ENCODE peak calls at places on chromosomes 5 and 9, in seven cellular contexts. One of them, this sample, is unnamed.

GRCh38 chr5:108884736-108885135 is 137.0 kb downstream of the FER start:
- DNase-seq in prostate gland: no peak
- DNase-seq in ovary: no peak
- DNase-seq in fibroblast of lung: peak; percentile 84
- DNase-seq in mesendoderm: peak; percentile 27
- DNase-seq in MM.1S: no peak
- DNase-seq in A549: peak; percentile 5
- DNase-seq in this sample: no peak

GRCh38 chr5:132315529-132316067 is 21.4 kb downstream of the SLC22A4 start:
- DNase-seq in prostate gland: no peak
- DNase-seq in ovary: no peak
- DNase-seq in fibroblast of lung: no peak
- DNase-seq in mesendoderm: peak; percentile 27
- DNase-seq in MM.1S: no peak
- DNase-seq in A549: no peak
- DNase-seq in this sample: no peak

GRCh38 chr9:27203783-27204182 is 93.2 kb downstream of the EQTN start:
- DNase-seq in prostate gland: no peak
- DNase-seq in ovary: no peak
- DNase-seq in fibroblast of lung: peak; percentile 47
- DNase-seq in mesendoderm: no peak
- DNase-seq in MM.1S: no peak
- DNase-seq in A549: no peak
- DNase-seq in this sample: no peak

GRCh38 chr5:107376546-107377276 is 294.0 kb downstream of the EFNA5 start:
- DNase-seq in prostate gland: no peak
- DNase-seq in ovary: no peak
- DNase-seq in fibroblast of lung: peak; percentile 78
- DNase-seq in mesendoderm: peak; percentile 63
- DNase-seq in MM.1S: no peak
- DNase-seq in A549: peak; percentile 48
- DNase-seq in this sample: no peak

GRCh38 chr5:74624931-74625505 is 15.5 kb downstream of the ENC1 start:
- DNase-seq in prostate gland: no peak
- DNase-seq in ovary: no peak
- DNase-seq in fibroblast of lung: no peak
- DNase-seq in mesendoderm: peak; percentile 55
- DNase-seq in MM.1S: no peak
- DNase-seq in A549: no peak
- DNase-seq in this sample: no peak

GRCh38 chr5:161498531-161498930 is 48.0 kb downstream of the GABRB2 start:
- DNase-seq in prostate gland: no peak
- DNase-seq in ovary: no peak
- DNase-seq in fibroblast of lung: no peak
- DNase-seq in mesendoderm: no peak
- DNase-seq in MM.1S: no peak
- DNase-seq in A549: no peak
- DNase-seq in this sample: no peak

GRCh38 chr5:148956632-148957385 is 106.1 kb downstream of the SH3TC2 start:
- DNase-seq in prostate gland: no peak
- DNase-seq in ovary: no peak
- DNase-seq in fibroblast of lung: peak; percentile 25
- DNase-seq in mesendoderm: peak; percentile 95
- DNase-seq in MM.1S: peak; percentile 43
- DNase-seq in A549: no peak
- DNase-seq in this sample: no peak

GRCh38 chr9:120767451-120767850 is 25.8 kb downstream of the FBXW2 start:
- DNase-seq in prostate gland: no peak
- DNase-seq in ovary: no peak
- DNase-seq in fibroblast of lung: no peak
- DNase-seq in mesendoderm: no peak
- DNase-seq in MM.1S: no peak
- DNase-seq in A549: no peak
- DNase-seq in this sample: no peak

GRCh38 chr5:2383678-2384025 is 367.8 kb downstream of the IRX2 start:
- DNase-seq in prostate gland: no peak
- DNase-seq in ovary: no peak
- DNase-seq in fibroblast of lung: no peak
- DNase-seq in mesendoderm: no peak
- DNase-seq in MM.1S: no peak
- DNase-seq in A549: no peak
- DNase-seq in this sample: no peak

GRCh38 chr9:111661802-111662491 is 542 bp downstream of the GNG10 start:
- DNase-seq in prostate gland: peak; percentile 8
- DNase-seq in ovary: peak; percentile 37
- DNase-seq in fibroblast of lung: peak; percentile 38
- DNase-seq in mesendoderm: peak; percentile 68
- DNase-seq in MM.1S: no peak
- DNase-seq in A549: peak; percentile 22
- DNase-seq in this sample: peak; percentile 26

GRCh38 chr5:144309265-144309664 is 138.6 kb downstream of the KCTD16 start:
- DNase-seq in prostate gland: no peak
- DNase-seq in ovary: no peak
- DNase-seq in fibroblast of lung: peak; percentile 9
- DNase-seq in mesendoderm: peak; percentile 72
- DNase-seq in MM.1S: no peak
- DNase-seq in A549: no peak
- DNase-seq in this sample: no peak

GRCh38 chr9:133492061-133493021 is 13.4 kb upstream of the SLC2A6 start:
- DNase-seq in prostate gland: no peak
- DNase-seq in ovary: peak; percentile 24
- DNase-seq in fibroblast of lung: peak; percentile 28
- DNase-seq in mesendoderm: no peak
- DNase-seq in MM.1S: no peak
- DNase-seq in A549: no peak
- DNase-seq in this sample: no peak

GRCh38 chr5:5721881-5722280 is 299.4 kb downstream of the ICE1 start:
- DNase-seq in prostate gland: no peak
- DNase-seq in ovary: no peak
- DNase-seq in fibroblast of lung: no peak
- DNase-seq in mesendoderm: no peak
- DNase-seq in MM.1S: no peak
- DNase-seq in A549: no peak
- DNase-seq in this sample: no peak

GRCh38 chr5:150918613-150919012 is 13.8 kb upstream of the ZNF300 start:
- DNase-seq in prostate gland: no peak
- DNase-seq in ovary: no peak
- DNase-seq in fibroblast of lung: peak; percentile 74
- DNase-seq in mesendoderm: peak; percentile 11
- DNase-seq in MM.1S: no peak
- DNase-seq in A549: no peak
- DNase-seq in this sample: no peak

GRCh38 chr5:143364061-143364460 is 39.4 kb downstream of the NR3C1 start:
- DNase-seq in prostate gland: no peak
- DNase-seq in ovary: no peak
- DNase-seq in fibroblast of lung: peak; percentile 37
- DNase-seq in mesendoderm: peak; percentile 85
- DNase-seq in MM.1S: no peak
- DNase-seq in A549: no peak
- DNase-seq in this sample: no peak

GRCh38 chr9:131258186-131258585 is 18.1 kb downstream of the FAM78A start:
- DNase-seq in prostate gland: no peak
- DNase-seq in ovary: no peak
- DNase-seq in fibroblast of lung: no peak
- DNase-seq in mesendoderm: no peak
- DNase-seq in MM.1S: no peak
- DNase-seq in A549: no peak
- DNase-seq in this sample: no peak

GRCh38 chr5:143506881-143507552 is 103.5 kb upstream of the NR3C1 start:
- DNase-seq in prostate gland: peak; percentile 44
- DNase-seq in ovary: no peak
- DNase-seq in fibroblast of lung: peak; percentile 95
- DNase-seq in mesendoderm: no peak
- DNase-seq in MM.1S: no peak
- DNase-seq in A549: peak; percentile 96
- DNase-seq in this sample: no peak

GRCh38 chr5:181281077-181281983 is 20.4 kb upstream of the TRIM52 start:
- DNase-seq in prostate gland: no peak
- DNase-seq in ovary: no peak
- DNase-seq in fibroblast of lung: no peak
- DNase-seq in mesendoderm: peak; percentile 99
- DNase-seq in MM.1S: no peak
- DNase-seq in A549: no peak
- DNase-seq in this sample: no peak

GRCh38 chr5:181280251-181280762 is 19.4 kb upstream of the TRIM52 start:
- DNase-seq in prostate gland: no peak
- DNase-seq in ovary: no peak
- DNase-seq in fibroblast of lung: no peak
- DNase-seq in mesendoderm: peak; percentile 28
- DNase-seq in MM.1S: no peak
- DNase-seq in A549: no peak
- DNase-seq in this sample: no peak

GRCh38 chr5:181282874-181283273 is 21.9 kb upstream of the TRIM52 start:
- DNase-seq in prostate gland: no peak
- DNase-seq in ovary: no peak
- DNase-seq in fibroblast of lung: no peak
- DNase-seq in mesendoderm: no peak
- DNase-seq in MM.1S: no peak
- DNase-seq in A549: no peak
- DNase-seq in this sample: no peak

GRCh38 chr5:181283347-181283746 is 22.4 kb upstream of the TRIM52 start:
- DNase-seq in prostate gland: no peak
- DNase-seq in ovary: no peak
- DNase-seq in fibroblast of lung: no peak
- DNase-seq in mesendoderm: no peak
- DNase-seq in MM.1S: no peak
- DNase-seq in A549: no peak
- DNase-seq in this sample: no peak

DNA sequence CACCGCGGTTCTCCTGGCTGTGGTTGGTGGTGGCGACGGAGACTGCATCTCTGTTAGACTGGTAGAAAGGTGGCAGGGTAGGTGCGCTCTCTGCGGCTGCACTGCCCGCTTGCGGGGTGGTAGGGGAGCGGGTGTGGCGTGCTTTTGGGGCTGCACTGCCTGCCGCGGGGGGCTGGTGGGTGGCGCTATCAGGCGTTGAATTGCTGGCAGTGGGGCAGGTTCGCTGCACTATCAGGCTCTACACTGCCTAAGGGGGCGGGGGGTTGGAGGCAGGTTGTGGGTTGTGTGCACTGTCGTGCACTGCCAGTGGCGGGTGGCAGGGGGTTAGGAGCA is 21.0 kb upstream of the TRIM52 start:
- DNase-seq in prostate gland: no peak
- DNase-seq in ovary: no peak
- DNase-seq in fibroblast of lung: no peak
- DNase-seq in mesendoderm: no peak
- DNase-seq in MM.1S: no peak
- DNase-seq in A549: no peak
- DNase-seq in this sample: no peak
- H3K27ac ChIP-seq in prostate gland: no peak overlapping the region
- H3K27ac ChIP-seq in ovary: no peak overlapping the region
- H3K27ac ChIP-seq in fibroblast of lung: no peak overlapping the region
- H3K27ac ChIP-seq in mesendoderm: no peak overlapping the region
- H3K27ac ChIP-seq in MM.1S: no peak overlapping the region
- H3K27ac ChIP-seq in A549: no peak overlapping the region
- H3K27ac ChIP-seq in this sample: no peak overlapping the region

DNA sequence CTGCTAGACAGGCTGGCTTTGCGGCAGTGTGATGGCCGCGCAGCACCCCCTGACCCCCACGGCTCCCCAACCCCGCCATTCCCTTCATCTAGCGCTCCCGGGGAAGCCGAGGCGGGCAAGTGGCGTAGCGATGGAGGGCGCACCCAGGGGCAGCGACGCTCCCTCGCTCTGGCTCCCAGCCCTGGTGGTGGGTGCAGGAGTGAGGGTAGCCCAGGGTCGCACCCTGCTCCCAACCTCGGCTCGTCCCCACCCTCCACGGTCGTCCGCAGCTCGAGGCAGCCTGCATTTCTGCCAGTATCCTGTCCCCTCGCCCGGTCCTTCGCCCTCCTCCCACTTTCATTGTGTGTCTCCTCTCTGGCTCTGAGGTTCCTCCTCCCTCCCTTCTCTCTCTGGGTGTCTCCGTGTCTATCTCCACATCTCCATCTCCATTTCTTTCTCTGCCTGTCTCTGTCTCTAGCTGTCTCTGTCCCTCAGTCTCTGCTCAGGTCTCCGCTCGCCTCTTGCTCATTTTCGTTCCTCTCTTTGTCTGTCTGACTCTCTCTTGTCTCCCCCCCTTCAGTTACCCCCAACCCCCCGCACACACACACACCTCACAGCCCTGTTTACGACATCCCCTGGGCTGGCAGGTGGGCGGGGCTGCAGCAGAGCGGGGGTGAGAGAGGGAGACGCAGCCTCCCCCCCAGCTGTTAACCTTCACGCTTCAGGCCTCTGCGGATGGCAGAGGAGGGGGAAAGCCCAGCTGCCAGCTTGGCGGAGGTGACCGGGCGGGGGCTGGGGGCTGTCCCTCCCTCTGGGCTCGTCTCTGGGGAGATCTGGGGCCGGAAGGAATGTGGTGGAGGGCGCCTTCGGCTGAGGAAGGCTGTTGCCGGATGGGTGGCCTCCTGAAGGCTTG is 48.7 kb upstream of the PSD2 start:
- DNase-seq in prostate gland: no peak
- DNase-seq in ovary: no peak
- DNase-seq in fibroblast of lung: peak; percentile 50
- DNase-seq in mesendoderm: peak; percentile 81
- DNase-seq in MM.1S: no peak
- DNase-seq in A549: no peak
- DNase-seq in this sample: no peak
- H3K27ac ChIP-seq in prostate gland: no peak overlapping the region
- H3K27ac ChIP-seq in ovary: no peak overlapping the region
- H3K27ac ChIP-seq in fibroblast of lung: peak overlapping the region; percentile 1
- H3K27ac ChIP-seq in mesendoderm: peak overlapping the region; percentile 54
- H3K27ac ChIP-seq in MM.1S: no peak overlapping the region
- H3K27ac ChIP-seq in A549: peak overlapping the region; percentile 75
- H3K27ac ChIP-seq in this sample: peak overlapping the region; percentile 76

GRCh38 chr9:114771901-114772300 is 33.9 kb downstream of the TNFSF15 start:
- DNase-seq in prostate gland: no peak
- DNase-seq in ovary: no peak
- DNase-seq in fibroblast of lung: peak; percentile 83
- DNase-seq in mesendoderm: no peak
- DNase-seq in MM.1S: no peak
- DNase-seq in A549: no peak
- DNase-seq in this sample: no peak
- H3K27ac ChIP-seq in prostate gland: no peak overlapping the region
- H3K27ac ChIP-seq in ovary: no peak overlapping the region
- H3K27ac ChIP-seq in fibroblast of lung: no peak overlapping the region
- H3K27ac ChIP-seq in mesendoderm: no peak overlapping the region
- H3K27ac ChIP-seq in MM.1S: no peak overlapping the region
- H3K27ac ChIP-seq in A549: no peak overlapping the region
- H3K27ac ChIP-seq in this sample: no peak overlapping the region

DNA sequence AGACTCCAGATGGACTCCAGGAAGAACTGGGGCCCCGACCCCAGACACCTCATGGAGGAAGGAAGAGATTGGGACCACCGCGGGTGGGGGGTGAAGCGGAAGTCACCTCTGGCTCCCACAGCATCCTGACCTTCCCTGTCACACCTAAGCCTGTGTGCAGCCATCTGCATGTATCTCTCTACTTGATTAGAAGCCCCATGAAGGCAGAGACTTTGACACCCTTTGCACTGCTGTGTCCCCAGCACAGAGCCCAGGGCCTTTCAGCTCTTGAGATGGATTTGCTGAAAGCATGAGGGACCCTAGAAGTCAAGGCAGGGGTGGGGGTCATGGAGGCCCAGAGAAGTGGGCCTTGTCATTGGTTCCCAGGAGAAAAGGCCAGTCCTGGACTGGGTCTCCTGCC is 2.8 kb upstream of the ENG start:
- DNase-seq in prostate gland: no peak
- DNase-seq in ovary: no peak
- DNase-seq in fibroblast of lung: no peak
- DNase-seq in mesendoderm: no peak
- DNase-seq in MM.1S: no peak
- DNase-seq in A549: no peak
- DNase-seq in this sample: no peak
- H3K27ac ChIP-seq in prostate gland: no peak overlapping the region
- H3K27ac ChIP-seq in ovary: peak overlapping the region; percentile 83
- H3K27ac ChIP-seq in fibroblast of lung: no peak overlapping the region
- H3K27ac ChIP-seq in mesendoderm: no peak overlapping the region
- H3K27ac ChIP-seq in MM.1S: no peak overlapping the region
- H3K27ac ChIP-seq in A549: no peak overlapping the region
- H3K27ac ChIP-seq in this sample: no peak overlapping the region

This sample was measured in substantia nigra.